ENCODE peak calls at places on chromosomes 13 and 19, in four cellular contexts. One of them, this sample, is unnamed.

GRCh38 chr13:21458457-21458815 is 667 bp downstream of the ZDHHC20 start:
- DNase-seq in breast epithelium: peak
- DNase-seq in gastrocnemius medialis: peak
- DNase-seq in CD4-positive, CD25-positive, alpha-beta regulatory T cell: peak
- DNase-seq in this sample: peak

GRCh38 chr13:76462003-76462402 is 424.2 kb downstream of the KCTD12 start:
- DNase-seq in breast epithelium: no peak
- DNase-seq in gastrocnemius medialis: no peak
- DNase-seq in CD4-positive, CD25-positive, alpha-beta regulatory T cell: no peak
- DNase-seq in this sample: no peak

GRCh38 chr19:14674764-14675163 is at the start of gene ADGRE3:
- DNase-seq in breast epithelium: no peak
- DNase-seq in gastrocnemius medialis: no peak
- DNase-seq in CD4-positive, CD25-positive, alpha-beta regulatory T cell: no peak
- DNase-seq in this sample: no peak

GRCh38 chr19:33686687-33687541 is 65.2 kb downstream of the CHST8 start:
- DNase-seq in breast epithelium: no peak
- DNase-seq in gastrocnemius medialis: no peak
- DNase-seq in CD4-positive, CD25-positive, alpha-beta regulatory T cell: no peak
- DNase-seq in this sample: no peak

GRCh38 chr13:26220575-26220974 is 1.5 kb downstream of the RNF6 start:
- DNase-seq in breast epithelium: no peak
- DNase-seq in gastrocnemius medialis: peak
- DNase-seq in CD4-positive, CD25-positive, alpha-beta regulatory T cell: no peak
- DNase-seq in this sample: peak

GRCh38 chr13:33204130-33204927 is 81.2 kb downstream of the STARD13 start:
- DNase-seq in breast epithelium: no peak
- DNase-seq in gastrocnemius medialis: peak
- DNase-seq in CD4-positive, CD25-positive, alpha-beta regulatory T cell: no peak
- DNase-seq in this sample: no peak

GRCh38 chr19:10361569-10362011 is 18.8 kb downstream of the TYK2 start:
- DNase-seq in breast epithelium: no peak
- DNase-seq in gastrocnemius medialis: no peak
- DNase-seq in CD4-positive, CD25-positive, alpha-beta regulatory T cell: no peak
- DNase-seq in this sample: no peak

GRCh38 chr13:40388617-40389016 is 277.8 kb downstream of the FOXO1 start:
- DNase-seq in breast epithelium: peak
- DNase-seq in gastrocnemius medialis: peak
- DNase-seq in CD4-positive, CD25-positive, alpha-beta regulatory T cell: peak
- DNase-seq in this sample: no peak

GRCh38 chr19:57512845-57513244 is 13.1 kb downstream of the ZNF773 start:
- DNase-seq in breast epithelium: no peak
- DNase-seq in gastrocnemius medialis: no peak
- DNase-seq in CD4-positive, CD25-positive, alpha-beta regulatory T cell: no peak
- DNase-seq in this sample: no peak

GRCh38 chr13:31824705-31825512 is 85.6 kb downstream of the RXFP2 start:
- DNase-seq in breast epithelium: no peak
- DNase-seq in gastrocnemius medialis: no peak
- DNase-seq in CD4-positive, CD25-positive, alpha-beta regulatory T cell: no peak
- DNase-seq in this sample: no peak

GRCh38 chr19:49094505-49095482 is 9.5 kb downstream of the SNRNP70 start:
- DNase-seq in breast epithelium: no peak
- DNase-seq in gastrocnemius medialis: peak
- DNase-seq in CD4-positive, CD25-positive, alpha-beta regulatory T cell: no peak
- DNase-seq in this sample: no peak

GRCh38 chr13:45490068-45490467 is 25.3 kb downstream of the COG3 start:
- DNase-seq in breast epithelium: no peak
- DNase-seq in gastrocnemius medialis: no peak
- DNase-seq in CD4-positive, CD25-positive, alpha-beta regulatory T cell: no peak
- DNase-seq in this sample: no peak

GRCh38 chr19:10120538-10121198 is 969 bp upstream of the EIF3G start:
- DNase-seq in breast epithelium: no peak
- DNase-seq in gastrocnemius medialis: no peak
- DNase-seq in CD4-positive, CD25-positive, alpha-beta regulatory T cell: no peak
- DNase-seq in this sample: peak

GRCh38 chr19:39676004-39676403 is 20.3 kb downstream of the LGALS16 start:
- DNase-seq in breast epithelium: no peak
- DNase-seq in gastrocnemius medialis: no peak
- DNase-seq in CD4-positive, CD25-positive, alpha-beta regulatory T cell: no peak
- DNase-seq in this sample: no peak

GRCh38 chr19:11234486-11235075 is 4.8 kb upstream of the ANGPTL8 start:
- DNase-seq in breast epithelium: no peak
- DNase-seq in gastrocnemius medialis: no peak
- DNase-seq in CD4-positive, CD25-positive, alpha-beta regulatory T cell: no peak
- DNase-seq in this sample: no peak

GRCh38 chr13:110714798-110715394 is 1.4 kb downstream of the ING1 start:
- DNase-seq in breast epithelium: peak
- DNase-seq in gastrocnemius medialis: peak
- DNase-seq in CD4-positive, CD25-positive, alpha-beta regulatory T cell: peak
- DNase-seq in this sample: no peak

GRCh38 chr13:27666951-27667350 is 45.3 kb downstream of the POLR1D start:
- DNase-seq in breast epithelium: no peak
- DNase-seq in gastrocnemius medialis: no peak
- DNase-seq in CD4-positive, CD25-positive, alpha-beta regulatory T cell: no peak
- DNase-seq in this sample: no peak

GRCh38 chr19:16585808-16586476 is 13.7 kb upstream of the SLC35E1 start:
- DNase-seq in breast epithelium: no peak
- DNase-seq in gastrocnemius medialis: no peak
- DNase-seq in CD4-positive, CD25-positive, alpha-beta regulatory T cell: no peak
- DNase-seq in this sample: no peak

GRCh38 chr13:112069727-112070300 is 2.9 kb downstream of the SOX1 start:
- DNase-seq in breast epithelium: no peak
- DNase-seq in gastrocnemius medialis: no peak
- DNase-seq in CD4-positive, CD25-positive, alpha-beta regulatory T cell: no peak
- DNase-seq in this sample: no peak

GRCh38 chr13:102100234-102100633 is 301.6 kb downstream of the FGF14 start:
- DNase-seq in breast epithelium: no peak
- DNase-seq in gastrocnemius medialis: no peak
- DNase-seq in CD4-positive, CD25-positive, alpha-beta regulatory T cell: no peak
- DNase-seq in this sample: no peak

GRCh38 chr13:75430618-75431209 is 51.3 kb downstream of the TBC1D4 start:
- DNase-seq in breast epithelium: no peak
- DNase-seq in gastrocnemius medialis: no peak
- DNase-seq in CD4-positive, CD25-positive, alpha-beta regulatory T cell: no peak
- DNase-seq in this sample: no peak

GRCh38 chr13:49791214-49791752 is 1.2 kb downstream of the KPNA3 start:
- DNase-seq in breast epithelium: no peak
- DNase-seq in gastrocnemius medialis: no peak
- DNase-seq in CD4-positive, CD25-positive, alpha-beta regulatory T cell: no peak
- DNase-seq in this sample: peak

GRCh38 chr13:58085819-58086218 is 454.3 kb downstream of the PCDH17 start:
- DNase-seq in breast epithelium: no peak
- DNase-seq in gastrocnemius medialis: no peak
- DNase-seq in CD4-positive, CD25-positive, alpha-beta regulatory T cell: no peak
- DNase-seq in this sample: no peak

GRCh38 chr13:22198001-22198400 is 527.1 kb downstream of the FGF9 start:
- DNase-seq in breast epithelium: no peak
- DNase-seq in gastrocnemius medialis: no peak
- DNase-seq in CD4-positive, CD25-positive, alpha-beta regulatory T cell: no peak
- DNase-seq in this sample: no peak

GRCh38 chr13:110463876-110464510 is 97.5 kb downstream of the RAB20 start:
- DNase-seq in breast epithelium: no peak
- DNase-seq in gastrocnemius medialis: no peak
- DNase-seq in CD4-positive, CD25-positive, alpha-beta regulatory T cell: no peak
- DNase-seq in this sample: no peak

GRCh38 chr19:45179063-45179847 is 671 bp downstream of the BLOC1S3 start:
- DNase-seq in breast epithelium: no peak
- DNase-seq in gastrocnemius medialis: no peak
- DNase-seq in CD4-positive, CD25-positive, alpha-beta regulatory T cell: peak
- DNase-seq in this sample: no peak

GRCh38 chr19:16447015-16447384 is 24.8 kb downstream of the EPS15L1 start:
- DNase-seq in breast epithelium: peak
- DNase-seq in gastrocnemius medialis: peak
- DNase-seq in CD4-positive, CD25-positive, alpha-beta regulatory T cell: no peak
- DNase-seq in this sample: no peak

GRCh38 chr19:3513198-3514140 is 7.4 kb downstream of the FZR1 start:
- DNase-seq in breast epithelium: no peak
- DNase-seq in gastrocnemius medialis: peak
- DNase-seq in CD4-positive, CD25-positive, alpha-beta regulatory T cell: no peak
- DNase-seq in this sample: no peak
- H3K27ac ChIP-seq in breast epithelium: no peak
- H3K27ac ChIP-seq in gastrocnemius medialis: no peak
- H3K27ac ChIP-seq in CD4-positive, CD25-positive, alpha-beta regulatory T cell: no peak
- H3K27ac ChIP-seq in this sample: no peak

GRCh38 chr19:5387472-5387871 is 46.9 kb upstream of the PTPRS start:
- DNase-seq in breast epithelium: no peak
- DNase-seq in gastrocnemius medialis: no peak
- DNase-seq in CD4-positive, CD25-positive, alpha-beta regulatory T cell: no peak
- DNase-seq in this sample: no peak
- H3K27ac ChIP-seq in breast epithelium: no peak
- H3K27ac ChIP-seq in gastrocnemius medialis: no peak
- H3K27ac ChIP-seq in CD4-positive, CD25-positive, alpha-beta regulatory T cell: no peak
- H3K27ac ChIP-seq in this sample: no peak

GRCh38 chr19:46730595-46730994 is 13.7 kb upstream of the PRKD2 start:
- DNase-seq in breast epithelium: no peak
- DNase-seq in gastrocnemius medialis: no peak
- DNase-seq in CD4-positive, CD25-positive, alpha-beta regulatory T cell: no peak
- DNase-seq in this sample: no peak
- H3K27ac ChIP-seq in breast epithelium: no peak
- H3K27ac ChIP-seq in gastrocnemius medialis: no peak
- H3K27ac ChIP-seq in CD4-positive, CD25-positive, alpha-beta regulatory T cell: no peak
- H3K27ac ChIP-seq in this sample: no peak

GRCh38 chr19:19361075-19361594 is 40.5 kb downstream of the MAU2 start:
- DNase-seq in breast epithelium: peak
- DNase-seq in gastrocnemius medialis: peak
- DNase-seq in CD4-positive, CD25-positive, alpha-beta regulatory T cell: peak
- DNase-seq in this sample: peak
- H3K27ac ChIP-seq in breast epithelium: peak
- H3K27ac ChIP-seq in gastrocnemius medialis: no peak
- H3K27ac ChIP-seq in CD4-positive, CD25-positive, alpha-beta regulatory T cell: no peak
- H3K27ac ChIP-seq in this sample: no peak

DNA sequence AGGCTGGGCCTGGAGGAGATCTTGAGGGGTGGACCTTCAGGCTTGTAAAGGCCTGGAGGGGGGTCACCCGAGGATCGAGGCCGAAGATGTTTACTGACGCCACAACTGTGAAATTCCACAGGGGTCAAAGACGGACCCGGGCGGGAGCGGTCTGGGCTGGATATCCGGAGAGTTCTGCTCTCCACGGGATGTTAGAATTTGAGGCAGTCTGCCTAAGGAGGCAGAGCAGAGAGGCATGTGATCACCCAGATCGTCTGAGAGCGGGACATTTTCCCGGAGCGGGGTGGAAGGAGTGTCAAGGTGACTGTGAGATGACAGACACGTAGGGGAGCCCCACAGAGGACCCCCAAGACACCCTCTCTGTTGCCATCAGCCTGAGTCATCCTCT is 13.2 kb downstream of the KLHL26 start:
- DNase-seq in breast epithelium: no peak
- DNase-seq in gastrocnemius medialis: peak
- DNase-seq in CD4-positive, CD25-positive, alpha-beta regulatory T cell: no peak
- DNase-seq in this sample: no peak
- H3K27ac ChIP-seq in breast epithelium: peak
- H3K27ac ChIP-seq in gastrocnemius medialis: peak
- H3K27ac ChIP-seq in CD4-positive, CD25-positive, alpha-beta regulatory T cell: no peak
- H3K27ac ChIP-seq in this sample: no peak

GRCh38 chr19:7337380-7338194 is 11.2 kb upstream of the ARHGEF18 start:
- DNase-seq in breast epithelium: no peak
- DNase-seq in gastrocnemius medialis: no peak
- DNase-seq in CD4-positive, CD25-positive, alpha-beta regulatory T cell: no peak
- DNase-seq in this sample: no peak
- H3K27ac ChIP-seq in breast epithelium: no peak
- H3K27ac ChIP-seq in gastrocnemius medialis: no peak
- H3K27ac ChIP-seq in CD4-positive, CD25-positive, alpha-beta regulatory T cell: no peak
- H3K27ac ChIP-seq in this sample: no peak

This sample was measured in foreskin keratinocyte.